ENCODE peak calls at places on chromosome 5, in six cellular contexts. P, U, I, J, W and B are unnamed samples.

GRCh38 chr5:140220032-140220697 is 45.2 kb downstream of the CYSTM1 start:
- DNase-seq in J (no peak), I (peak; percentile 75), P (no peak), U (no peak), W (no peak), B (no peak)

GRCh38 chr5:21862986-21863385 is 990.2 kb downstream of the CDH12 start:
- DNase-seq in J (no peak), P (no peak), W (no peak), U (no peak), I (no peak), B (no peak)

GRCh38 chr5:157596449-157596848 is 20.9 kb upstream of the ADAM19 start:
- DNase-seq in P (no peak), W (no peak), I (no peak), U (no peak), J (no peak), B (no peak)

GRCh38 chr5:73480500-73480899 is 17.7 kb upstream of the BTF3 start:
- DNase-seq in I (no peak), P (no peak), W (no peak), J (no peak), U (no peak), B (no peak)

GRCh38 chr5:148446591-148446990 is 62.8 kb downstream of the FBXO38 start:
- DNase-seq in I (no peak), J (no peak), P (no peak), W (no peak), U (no peak), B (no peak)

GRCh38 chr5:146699729-146700430 is 178.7 kb downstream of the PPP2R2B start:
- DNase-seq in I (no peak), P (no peak), J (no peak), U (no peak), W (no peak), B (no peak)

GRCh38 chr5:13809921-13810320 is 134.6 kb downstream of the DNAH5 start:
- DNase-seq in J (no peak), U (no peak), P (no peak), I (peak; percentile 47), W (no peak), B (no peak)

GRCh38 chr5:95715799-95716461 is 15.2 kb upstream of the RHOBTB3 start:
- DNase-seq in U (no peak), P (no peak), J (no peak), I (peak; percentile 62), W (no peak), B (no peak)

GRCh38 chr5:176772271-176773210 is 37.8 kb upstream of the UNC5A start:
- DNase-seq in J (no peak), U (no peak), W (no peak), P (peak; percentile 50), I (no peak), B (no peak)

GRCh38 chr5:135072357-135073247 is 38.6 kb upstream of the PITX1 start:
- DNase-seq in W (no peak), U (no peak), P (peak; percentile 60), I (no peak), J (no peak), B (no peak)

GRCh38 chr5:10500669-10501068 is 59.0 kb downstream of the ROPN1L start:
- DNase-seq in I (no peak), J (no peak), W (no peak), U (no peak), P (no peak), B (no peak)

GRCh38 chr5:154986151-154986550 is 27.4 kb upstream of the KIF4B start:
- DNase-seq in W (no peak), I (no peak), J (no peak), U (no peak), P (no peak), B (no peak)

GRCh38 chr5:154465169-154465568 is 12.9 kb downstream of the HAND1 start:
- DNase-seq in J (no peak), P (no peak), U (no peak), I (no peak), W (no peak), B (peak; percentile 53)

GRCh38 chr5:25858019-25858418 is 1180.4 kb downstream of the CDH9 start:
- DNase-seq in J (no peak), U (no peak), W (no peak), P (no peak), I (no peak), B (peak; percentile 3)

GRCh38 chr5:135205616-135206349 is 171.8 kb upstream of the PITX1 start:
- DNase-seq in U (no peak), I (no peak), P (no peak), W (no peak), J (no peak), B (no peak)

GRCh38 chr5:60668715-60669304 is 31.2 kb downstream of the DEPDC1B start:
- DNase-seq in J (no peak), I (no peak), U (no peak), P (no peak), W (no peak), B (no peak)

GRCh38 chr5:115543931-115544370 is 624 bp downstream of the FEM1C start:
- DNase-seq in W (no peak), I (peak; percentile 58), U (peak; percentile 68), P (no peak), J (peak; percentile 62), B (no peak)

GRCh38 chr5:15383469-15383868 is 116.5 kb upstream of the FBXL7 start:
- DNase-seq in I (peak; percentile 8), J (no peak), P (no peak), U (no peak), W (no peak), B (peak; percentile 2)

GRCh38 chr5:141532726-141533125 is 43.8 kb downstream of the PCDHGC5 start:
- DNase-seq in W (no peak), J (no peak), U (no peak), I (no peak), P (no peak), B (no peak)

GRCh38 chr5:20368581-20368980 is 380.6 kb upstream of the CDH18 start:
- DNase-seq in P (no peak), U (no peak), J (no peak), W (no peak), I (no peak), B (no peak)

GRCh38 chr5:88663793-88664216 is 219.2 kb downstream of the MEF2C start:
- DNase-seq in U (no peak), P (no peak), W (no peak), J (peak; percentile 47), I (no peak), B (no peak)

GRCh38 chr5:2913306-2913705 is 161.8 kb upstream of the IRX2 start:
- DNase-seq in I (no peak), W (no peak), P (peak; percentile 35), U (no peak), J (no peak), B (no peak)